ENCODE peak calls at places on chromosomes 4 and X, in five cellular contexts. J, Q, K, U and Z are unnamed samples.

GRCh38 chr4:176789955-176790354 is 2.8 kb downstream of the VEGFC start:
- DNase-seq in J (no peak), Q (no peak), K (no peak), U (no peak), Z (peak; percentile 23)

GRCh38 chrX:124383367-124383766 is 37.0 kb downstream of the SH2D1A start:
- DNase-seq in J (no peak), Q (no peak), K (no peak), U (no peak), Z (no peak)

GRCh38 chrX:154444755-154445246 is 860 bp downstream of the FAM50A start:
- DNase-seq in J (no peak), Q (no peak), K (no peak), U (no peak), Z (no peak)

GRCh38 chr4:121278811-121279368 is 101.9 kb downstream of the QRFPR start:
- DNase-seq in J (no peak), Q (no peak), K (no peak), U (no peak), Z (no peak)

GRCh38 chr4:76623217-76624060 is 188.4 kb downstream of the SHROOM3 start:
- DNase-seq in J (no peak), Q (no peak), K (no peak), U (no peak), Z (no peak)

GRCh38 chr4:1613099-1613495 is 71.0 kb downstream of the FAM53A start:
- DNase-seq in J (no peak), Q (no peak), K (no peak), U (no peak), Z (no peak)

GRCh38 chrX:108811891-108812290 is 75.5 kb upstream of the IRS4 start:
- DNase-seq in J (no peak), Q (no peak), K (no peak), U (no peak), Z (no peak)

GRCh38 chrX:34379891-34380290 is 247.8 kb upstream of the FAM47A start:
- DNase-seq in J (no peak), Q (no peak), K (no peak), U (no peak), Z (no peak)

GRCh38 chr4:2807571-2807970 is 14.7 kb downstream of the SH3BP2 start:
- DNase-seq in J (no peak), Q (no peak), K (no peak), U (no peak), Z (no peak)

GRCh38 chrX:133654801-133655200 is 239.5 kb upstream of the GPC4 start:
- DNase-seq in J (no peak), Q (no peak), K (no peak), U (no peak), Z (no peak)

GRCh38 chrX:35040871-35041270 is 98.3 kb downstream of the FAM47B start:
- DNase-seq in J (no peak), Q (no peak), K (no peak), U (no peak), Z (no peak)

GRCh38 chr4:98081961-98082360 is 61.3 kb downstream of the STPG2 start:
- DNase-seq in J (no peak), Q (no peak), K (no peak), U (no peak), Z (no peak)

GRCh38 chr4:139593091-139593564 is 37.1 kb upstream of the SETD7 start:
- DNase-seq in J (no peak), Q (no peak), K (no peak), U (no peak), Z (no peak)

GRCh38 chrX:118216488-118216887 is 99.9 kb upstream of the KLHL13 start:
- DNase-seq in J (no peak), Q (no peak), K (peak; percentile 99), U (no peak), Z (no peak)

GRCh38 chr4:74501579-74501978 is 56.6 kb downstream of the AREG start:
- DNase-seq in J (no peak), Q (no peak), K (no peak), U (no peak), Z (no peak)

GRCh38 chr4:61575796-61576195 is 375.7 kb downstream of the ADGRL3 start:
- DNase-seq in J (no peak), Q (no peak), K (no peak), U (no peak), Z (no peak)

GRCh38 chr4:113368056-113368455 is 318.6 kb downstream of the ANK2 start:
- DNase-seq in J (no peak), Q (no peak), K (no peak), U (no peak), Z (no peak)